ENCODE peak calls at places on chromosomes 5 and 9, in ten cellular contexts. Y is gastrocnemius medialis, G is WTC11, K is RWPE1, Z is chondrocyte, R is endothelial cell, V is sigmoid colon, Q is GM12865, P is HCT116, U is neural crest cell. B is an unnamed sample.

GRCh38 chr9:89519393-89519805 is 21.5 kb upstream of the SEMA4D start:
- DNase-seq in Y (peak; percentile 83), G (no peak), K (peak; percentile 83), Z (no peak), R (no peak), V (no peak), Q (peak; percentile 32), P (peak; percentile 26), U (no peak), B (no peak)

GRCh38 chr5:74640450-74641013 is at the start of gene ENC1:
- DNase-seq in Y (peak; percentile 67), G (peak; percentile 89), K (peak; percentile 68), Z (peak; percentile 95), R (peak; percentile 92), V (peak; percentile 87), Q (peak; percentile 95), P (peak; percentile 55), U (peak; percentile 88), B (peak; percentile 95)

GRCh38 chr5:38738898-38739743 is 106.7 kb upstream of the OSMR start:
- DNase-seq in Y (no peak), G (no peak), K (peak; percentile 35), Z (no peak), R (no peak), V (no peak), Q (no peak), P (no peak), U (no peak), B (no peak)

GRCh38 chr9:107653263-107653821 is 163.8 kb upstream of the KLF4 start:
- DNase-seq in Y (no peak), G (no peak), K (no peak), Z (no peak), R (no peak), V (no peak), Q (no peak), P (no peak), U (no peak), B (no peak)

GRCh38 chr9:87898151-87898550 is 15.5 kb downstream of the SPATA31E1 start:
- DNase-seq in Y (no peak), G (no peak), K (no peak), Z (no peak), R (no peak), V (no peak), Q (no peak), P (no peak), U (no peak), B (no peak)

GRCh38 chr5:143023447-143024096 is 253.4 kb downstream of the ARHGAP26 start:
- DNase-seq in Y (peak; percentile 97), G (no peak), K (no peak), Z (no peak), R (no peak), V (peak; percentile 92), Q (peak; percentile 91), P (no peak), U (no peak), B (no peak)

GRCh38 chr5:154356256-154356655 is 89.5 kb upstream of the SAP30L start:
- DNase-seq in Y (no peak), G (no peak), K (peak; percentile 52), Z (no peak), R (no peak), V (peak; percentile 40), Q (no peak), P (no peak), U (no peak), B (no peak)

GRCh38 chr5:131532016-131532640 is 102.9 kb downstream of the RAPGEF6 start:
- DNase-seq in Y (no peak), G (no peak), K (no peak), Z (no peak), R (no peak), V (no peak), Q (no peak), P (no peak), U (no peak), B (no peak)

GRCh38 chr5:87829214-87829551 is 416.5 kb upstream of the CCNH start:
- DNase-seq in Y (peak; percentile 58), G (no peak), K (peak; percentile 23), Z (no peak), R (no peak), V (peak; percentile 83), Q (no peak), P (peak; percentile 6), U (no peak), B (no peak)

GRCh38 chr5:160479926-160480325 is 58.3 kb downstream of the PTTG1 start:
- DNase-seq in Y (no peak), G (no peak), K (no peak), Z (no peak), R (no peak), V (no peak), Q (no peak), P (no peak), U (no peak), B (no peak)

GRCh38 chr5:97838214-97838613 is 655.2 kb upstream of the RIOK2 start:
- DNase-seq in Y (no peak), G (no peak), K (peak; percentile 84), Z (no peak), R (no peak), V (no peak), Q (peak; percentile 68), P (peak; percentile 48), U (no peak), B (no peak)

GRCh38 chr5:87803352-87803751 is 390.6 kb upstream of the CCNH start:
- DNase-seq in Y (no peak), G (no peak), K (no peak), Z (no peak), R (no peak), V (no peak), Q (no peak), P (no peak), U (no peak), B (no peak)

GRCh38 chr9:35114921-35115341 is 731 bp downstream of the ATOSB start:
- DNase-seq in Y (peak; percentile 48), G (no peak), K (peak; percentile 61), Z (no peak), R (peak; percentile 59), V (peak; percentile 82), Q (peak; percentile 66), P (no peak), U (peak; percentile 25), B (peak; percentile 36)

GRCh38 chr5:149455889-149456409 is 76.9 kb upstream of the IL17B start:
- DNase-seq in Y (peak; percentile 98), G (no peak), K (no peak), Z (no peak), R (no peak), V (peak; percentile 80), Q (no peak), P (peak; percentile 90), U (no peak), B (no peak)

GRCh38 chr9:134481762-134482161 is 155.5 kb downstream of the RXRA start:
- DNase-seq in Y (no peak), G (no peak), K (no peak), Z (no peak), R (no peak), V (no peak), Q (no peak), P (no peak), U (no peak), B (no peak)

GRCh38 chr5:68046445-68046844 is 169.1 kb upstream of the PIK3R1 start:
- DNase-seq in Y (peak; percentile 84), G (no peak), K (peak; percentile 95), Z (no peak), R (no peak), V (no peak), Q (no peak), P (peak; percentile 24), U (no peak), B (no peak)

GRCh38 chr9:120710110-120710981 is 3.9 kb downstream of the MEGF9 start:
- DNase-seq in Y (peak; percentile 42), G (no peak), K (peak; percentile 82), Z (no peak), R (no peak), V (no peak), Q (peak; percentile 88), P (peak; percentile 52), U (no peak), B (no peak)

GRCh38 chr9:136267261-136268111 is 21.9 kb upstream of the QSOX2 start:
- DNase-seq in Y (peak; percentile 58), G (peak; percentile 84), K (peak; percentile 99), Z (no peak), R (peak; percentile 87), V (peak; percentile 92), Q (peak; percentile 90), P (peak; percentile 56), U (peak; percentile 76), B (no peak)
- TF ChIP-seq CTCF in Y (no peak), G (no peak), K (no peak), Z (peak; percentile 69), R (no peak), V (no peak), Q (peak; percentile 21), P (peak; percentile 18), U (no peak), B (no peak)

GRCh38 chr5:43420241-43420640 is 8.1 kb upstream of the CCL28 start:
- DNase-seq in Y (no peak), G (no peak), K (no peak), Z (no peak), R (no peak), V (no peak), Q (no peak), P (no peak), U (no peak), B (no peak)
- TF ChIP-seq CTCF in Y (no peak), G (no peak), K (no peak), Z (no peak), R (no peak), V (no peak), Q (no peak), P (no peak), U (no peak), B (no peak)

DNA sequence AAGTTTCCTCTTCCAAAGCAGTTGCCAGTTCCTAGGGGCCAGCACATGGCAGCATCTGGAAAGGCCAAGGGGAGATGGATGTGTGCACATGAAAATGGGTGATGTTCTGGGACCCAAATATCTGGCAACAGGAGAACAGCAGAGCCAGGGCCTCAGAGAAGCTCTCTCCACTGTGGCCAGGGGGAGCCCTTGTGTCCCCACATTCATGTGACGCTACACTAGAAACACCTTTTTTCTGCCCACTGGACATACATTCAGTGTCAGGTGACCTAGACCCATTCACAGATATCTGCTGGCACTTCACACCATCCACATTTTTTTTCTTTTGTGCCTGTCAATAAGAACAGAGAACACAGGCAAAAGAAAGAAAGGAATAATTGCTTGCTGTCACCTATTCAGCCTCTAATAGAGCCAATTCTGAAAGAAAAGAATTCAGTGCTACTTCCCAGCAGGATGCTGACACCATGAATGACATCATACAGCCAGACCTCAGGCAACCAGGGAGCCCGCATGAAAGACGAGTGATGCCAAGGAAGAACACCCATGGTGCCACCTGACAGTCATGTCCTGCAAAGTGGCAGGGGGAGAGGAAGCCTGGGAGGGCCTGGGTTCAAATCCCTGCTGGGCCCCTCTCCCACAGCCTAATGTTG is 205.1 kb upstream of the TAS2R1 start:
- DNase-seq in Y (no peak), G (no peak), K (no peak), Z (no peak), R (peak; percentile 8), V (no peak), Q (no peak), P (no peak), U (no peak), B (peak; percentile 25)
- TF ChIP-seq CTCF in Y (no peak), G (no peak), K (no peak), Z (peak; percentile 49), R (no peak), V (no peak), Q (no peak), P (no peak), U (peak; percentile 22), B (peak; percentile 47)

GRCh38 chr9:127485995-127486394 is 34.7 kb downstream of the LRSAM1 start:
- DNase-seq in Y (no peak), G (no peak), K (no peak), Z (no peak), R (no peak), V (no peak), Q (no peak), P (no peak), U (no peak), B (peak; percentile 40)
- TF ChIP-seq CTCF in Y (no peak), G (no peak), K (no peak), Z (peak; percentile 15), R (no peak), V (no peak), Q (no peak), P (peak; percentile 8), U (no peak), B (peak; percentile 43)

B was measured in WERI-Rb-1.